ENCODE peak calls at places on chromosomes 11 and 22, in five cellular contexts. S is testis, Y is psoas muscle, X is colonic mucosa, O is endodermal cell. Q is an unnamed sample.

GRCh38 chr11:69638941-69639681 is 1.8 kb upstream of the CCND1 start:
- DNase-seq in O (peak; percentile 99), S (peak; percentile 93), Y (peak; percentile 89), X (peak; percentile 96), Q (peak; percentile 90)

GRCh38 chr11:125946712-125947418 is 1.0 kb downstream of the VSIG10L2 start:
- DNase-seq in Y (no peak), S (no peak), O (no peak), X (no peak), Q (no peak)

GRCh38 chr11:10308208-10308954 is 3.5 kb downstream of the ADM start:
- DNase-seq in Y (no peak), X (no peak), S (no peak), O (peak; percentile 46), Q (no peak)

GRCh38 chr22:39317084-39317755 is 2.2 kb downstream of the RPL3 start:
- DNase-seq in S (no peak), X (no peak), O (peak; percentile 58), Y (no peak), Q (no peak)

GRCh38 chr11:41983458-41983857 is 524.0 kb upstream of the LRRC4C start:
- DNase-seq in O (no peak), Y (no peak), S (no peak), X (no peak), Q (no peak)

GRCh38 chr11:25633230-25633629 is 698.7 kb upstream of the ANO3 start:
- DNase-seq in X (no peak), O (no peak), Y (no peak), S (no peak), Q (no peak)

GRCh38 chr11:15565846-15566245 is 451.1 kb downstream of the INSC start:
- DNase-seq in Y (no peak), O (no peak), X (no peak), S (no peak), Q (no peak)

GRCh38 chr22:37240941-37241320 is 3.1 kb downstream of the RAC2 start:
- DNase-seq in O (no peak), X (no peak), S (no peak), Y (peak; percentile 17), Q (no peak)

GRCh38 chr11:10379433-10379832 is 74.6 kb downstream of the ADM start:
- DNase-seq in X (no peak), S (no peak), Y (no peak), O (no peak), Q (no peak)

GRCh38 chr11:105046898-105047579 is 1.9 kb upstream of the CARD16 start:
- DNase-seq in S (no peak), Y (no peak), X (peak; percentile 46), O (no peak), Q (no peak)

GRCh38 chr22:44286673-44287072 is 26.1 kb downstream of the SHISAL1 start:
- DNase-seq in X (no peak), Y (no peak), S (no peak), O (no peak), Q (peak; percentile 77)
- H3K27ac ChIP-seq in X (no peak overlapping the region), Y (no peak overlapping the region), S (no peak overlapping the region), O (no peak overlapping the region), Q (peak overlapping the region; percentile 82)

DNA sequence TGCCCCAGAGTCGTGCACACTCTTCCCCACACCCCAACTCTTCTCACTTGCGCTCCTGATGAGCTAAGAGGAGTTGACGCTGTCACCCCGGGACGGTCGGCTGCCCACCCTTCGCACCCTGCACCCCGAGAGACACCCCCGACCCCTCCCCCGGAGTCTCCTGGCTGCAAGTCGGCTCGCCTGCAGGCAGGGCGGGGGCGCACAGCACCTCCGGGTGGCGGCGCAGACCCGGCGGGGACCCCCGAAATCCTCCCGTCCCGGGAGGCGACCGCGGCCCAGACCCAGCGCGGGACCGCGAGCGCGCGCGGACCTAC is 366 bp downstream of the RAB3IL1 start:
- DNase-seq in O (no peak), S (no peak), Y (no peak), X (peak; percentile 17), Q (no peak)
- H3K4me3 ChIP-seq in O (peak overlapping the region; percentile 72), S (peak overlapping the region; percentile 81), Y (peak overlapping the region; percentile 69), X (peak overlapping the region; percentile 40), Q (peak overlapping the region; percentile 42)

GRCh38 chr11:34397120-34397519 is 39.3 kb upstream of the ABTB2 start:
- DNase-seq in O (no peak), X (no peak), S (no peak), Y (no peak), Q (no peak)
- H3K27ac ChIP-seq in O (no peak overlapping the region), X (no peak overlapping the region), S (no peak overlapping the region), Y (no peak overlapping the region), Q (no peak overlapping the region)

GRCh38 chr22:50601669-50602337 is 1.2 kb downstream of the MAPK8IP2 start:
- DNase-seq in Y (no peak), X (no peak), O (no peak), S (no peak), Q (no peak)
- H3K4me3 ChIP-seq in Y (no peak overlapping the region), X (no peak overlapping the region), O (no peak overlapping the region), S (no peak overlapping the region), Q (peak overlapping the region; percentile 89)